ENCODE peak calls at places on chromosomes 3 and 15, in six cellular contexts. N is posterior cingulate gyrus; B is cardiac fibroblast; J is T-helper 1 cell; M is AG04450; E is activated T-helper 1 cell treated with anti-CD3 and anti-CD28 coated beads, Interleukin-12 subunit alpha, Interleukin-12 subunit beta, Interleukin-2, Interleukin-4 antibody, amounts not matched to agents 30 ng/mL and 10 ng/mL and 1 ng/mL, durations not matched to agents 14 hours and 24 hours and 36 hours. W is an unnamed sample.

GRCh38 chr15:66019377-66019776 is 150.1 kb downstream of the RAB11A start:
- DNase-seq in N (no peak), B (no peak), J (no peak), M (no peak), E (no peak), W (no peak)

GRCh38 chr3:105094588-105094987 is 272.1 kb upstream of the ALCAM start:
- DNase-seq in N (no peak), B (no peak), J (no peak), M (no peak), E (no peak), W (no peak)

GRCh38 chr15:34799149-34799824 is 3.9 kb upstream of the ACTC1 start:
- DNase-seq in N (no peak), B (peak), J (no peak), M (no peak), E (no peak), W (no peak)

GRCh38 chr3:11749486-11749885 is 97.2 kb downstream of the TAMM41 start:
- DNase-seq in N (no peak), B (no peak), J (no peak), M (no peak), E (no peak), W (no peak)

GRCh38 chr3:188840290-188840689 is 331.5 kb upstream of the TPRG1 start:
- DNase-seq in N (no peak), B (no peak), J (no peak), M (no peak), E (no peak), W (no peak)

GRCh38 chr3:10023587-10024310 is 2.5 kb upstream of the FANCD2 start:
- DNase-seq in N (no peak), B (peak), J (no peak), M (peak), E (no peak), W (no peak)

GRCh38 chr15:96774216-96774615 is 443.7 kb downstream of the NR2F2 start:
- DNase-seq in N (no peak), B (no peak), J (no peak), M (no peak), E (no peak), W (no peak)

GRCh38 chr3:72258366-72258765 is 473.4 kb upstream of the PROK2 start:
- DNase-seq in N (no peak), B (no peak), J (no peak), M (no peak), E (no peak), W (no peak)

GRCh38 chr15:93485922-93486327 is 396.9 kb upstream of the RGMA start:
- DNase-seq in N (no peak), B (no peak), J (no peak), M (no peak), E (no peak), W (no peak)

GRCh38 chr3:160941885-160942494 is 163.2 kb downstream of the B3GALNT1 start:
- DNase-seq in N (peak), B (peak), J (no peak), M (peak), E (peak), W (peak)

GRCh38 chr15:90839187-90840071 is 29.0 kb upstream of the FURIN start:
- DNase-seq in N (no peak), B (peak), J (no peak), M (no peak), E (no peak), W (no peak)

GRCh38 chr3:125067225-125067624 is 11.4 kb upstream of the HEG1 start:
- DNase-seq in N (no peak), B (peak), J (no peak), M (no peak), E (no peak), W (no peak)

GRCh38 chr3:152491922-152492321 is 223.2 kb downstream of the MBNL1 start:
- DNase-seq in N (no peak), B (no peak), J (no peak), M (no peak), E (no peak), W (no peak)

GRCh38 chr3:134373942-134374790 is at the start of gene AMOTL2:
- DNase-seq in N (peak), B (peak), J (no peak), M (peak), E (no peak), W (no peak)

GRCh38 chr3:131025500-131025899 is 1.1 kb downstream of the ASTE1 start:
- DNase-seq in N (no peak), B (no peak), J (no peak), M (no peak), E (no peak), W (no peak)

GRCh38 chr3:109195812-109196211 is 59.3 kb downstream of the C3orf85 start:
- DNase-seq in N (no peak), B (peak), J (no peak), M (no peak), E (no peak), W (no peak)

GRCh38 chr3:184382326-184383032 is 2.6 kb downstream of the CHRD start:
- DNase-seq in N (no peak), B (no peak), J (no peak), M (no peak), E (no peak), W (no peak)

GRCh38 chr15:75578206-75578947 is 738 bp downstream of the PTPN9 start:
- DNase-seq in N (peak), B (peak), J (no peak), M (no peak), E (peak), W (peak)

GRCh38 chr3:4036046-4036445 is 236.8 kb downstream of the LRRN1 start:
- DNase-seq in N (no peak), B (no peak), J (no peak), M (no peak), E (no peak), W (no peak)

GRCh38 chr3:169923189-169923588 is 11.8 kb downstream of the SAMD7 start:
- DNase-seq in N (no peak), B (peak), J (no peak), M (no peak), E (no peak), W (no peak)

GRCh38 chr3:195151866-195152526 is 119.0 kb downstream of the XXYLT1 start:
- DNase-seq in N (no peak), B (peak), J (no peak), M (no peak), E (no peak), W (no peak)

GRCh38 chr3:16932877-16933276 is 48.1 kb downstream of the PLCL2 start:
- DNase-seq in N (no peak), B (no peak), J (no peak), M (no peak), E (no peak), W (no peak)

GRCh38 chr3:66532160-66532587 is 31.4 kb upstream of the LRIG1 start:
- DNase-seq in N (no peak), B (no peak), J (no peak), M (no peak), E (no peak), W (no peak)

GRCh38 chr3:129486057-129487035 is 42.1 kb upstream of the RHO start:
- DNase-seq in N (no peak), B (peak), J (no peak), M (peak), E (no peak), W (no peak)

GRCh38 chr3:51637941-51638471 is 33.0 kb upstream of the TEX264 start:
- DNase-seq in N (no peak), B (peak), J (no peak), M (peak), E (peak), W (no peak)

GRCh38 chr3:4394048-4394447 is 73.0 kb downstream of the SUMF1 start:
- DNase-seq in N (no peak), B (peak), J (no peak), M (no peak), E (peak), W (peak)

GRCh38 chr15:50163719-50164410 is 18.1 kb upstream of the SLC27A2 start:
- DNase-seq in N (no peak), B (no peak), J (no peak), M (no peak), E (no peak), W (no peak)

GRCh38 chr15:42695527-42696071 is 41.3 kb downstream of the CDAN1 start:
- DNase-seq in N (no peak), B (no peak), J (no peak), M (no peak), E (no peak), W (no peak)

GRCh38 chr3:180362081-180362480 is 239.9 kb upstream of the TTC14 start:
- DNase-seq in N (no peak), B (no peak), J (no peak), M (no peak), E (no peak), W (no peak)

GRCh38 chr15:69154684-69155083 is 5.8 kb upstream of the GLCE start:
- DNase-seq in N (no peak), B (peak), J (no peak), M (peak), E (no peak), W (no peak)

GRCh38 chr3:174051191-174051590 is 653.6 kb downstream of the NLGN1 start:
- DNase-seq in N (no peak), B (no peak), J (no peak), M (no peak), E (no peak), W (no peak)

GRCh38 chr3:16399473-16399872 is 114.0 kb downstream of the RFTN1 start:
- DNase-seq in N (no peak), B (peak), J (no peak), M (peak), E (no peak), W (no peak)

GRCh38 chr3:189076459-189076858 is 95.3 kb upstream of the TPRG1 start:
- DNase-seq in N (no peak), B (no peak), J (no peak), M (no peak), E (no peak), W (no peak)

GRCh38 chr15:25960273-25960672 is 97.1 kb upstream of the ATP10A start:
- DNase-seq in N (no peak), B (no peak), J (no peak), M (no peak), E (no peak), W (no peak)

GRCh38 chr3:55826731-55827496 is 339.8 kb upstream of the WNT5A start:
- DNase-seq in N (no peak), B (peak), J (no peak), M (no peak), E (no peak), W (no peak)

GRCh38 chr3:129383292-129383860 is 45.1 kb downstream of the EFCAB12 start:
- DNase-seq in N (peak), B (peak), J (no peak), M (peak), E (peak), W (peak)

GRCh38 chr3:128492353-128493220 is at the start of gene GATA2:
- DNase-seq in N (no peak), B (no peak), J (no peak), M (no peak), E (no peak), W (no peak)